ENCODE peak calls at places on chromosomes 3 and 15, in four cellular contexts. K is A549, C is IMR-90, L is HepG2. G is an unnamed sample.

GRCh38 chr15:75542386-75542797 is 36.7 kb downstream of the PTPN9 start:
- DNase-seq in K (no peak), L (no peak), C (no peak), G (peak)

GRCh38 chr3:181711325-181712135 is at the start of gene SOX2:
- DNase-seq in L (peak), C (peak), K (peak), G (peak)

GRCh38 chr3:177860236-177860635 is 663.0 kb upstream of the TBL1XR1 start:
- DNase-seq in C (no peak), L (no peak), K (no peak), G (no peak)

GRCh38 chr3:61974662-61975061 is 398.7 kb downstream of the FEZF2 start:
- DNase-seq in C (no peak), L (no peak), K (no peak), G (no peak)

GRCh38 chr3:45333549-45333948 is 54.8 kb upstream of the LARS2 start:
- DNase-seq in C (peak), L (no peak), K (no peak), G (no peak)

GRCh38 chr3:27960133-27960532 is 238.0 kb upstream of the EOMES start:
- DNase-seq in K (no peak), C (peak), L (no peak), G (no peak)

GRCh38 chr15:34986326-34987181 is 1.5 kb downstream of the ZNF770 start:
- DNase-seq in C (no peak), K (no peak), L (no peak), G (peak)

GRCh38 chr3:114518409-114518808 is 224.6 kb downstream of the TIGIT start:
- DNase-seq in C (no peak), L (no peak), K (no peak), G (no peak)

GRCh38 chr3:35651888-35652287 is 12.6 kb downstream of the ARPP21 start:
- DNase-seq in L (no peak), C (peak), K (peak), G (no peak)

GRCh38 chr15:33344111-33344510 is 33.3 kb downstream of the RYR3 start:
- DNase-seq in L (no peak), K (no peak), C (no peak), G (no peak)

GRCh38 chr15:52171807-52172206 is 19.4 kb downstream of the GNB5 start:
- DNase-seq in K (no peak), L (no peak), C (no peak), G (no peak)

GRCh38 chr3:63991666-63992065 is 31.6 kb downstream of the PSMD6 start:
- DNase-seq in C (no peak), K (no peak), L (no peak), G (no peak)

GRCh38 chr3:36656873-36657272 is 107.5 kb downstream of the DCLK3 start:
- DNase-seq in L (no peak), K (no peak), C (no peak), G (no peak)

GRCh38 chr15:68550498-68551295 is 28.1 kb upstream of the CORO2B start:
- DNase-seq in C (peak), K (peak), L (peak), G (peak)

GRCh38 chr3:57756528-57757401 is 656 bp downstream of the SLMAP start:
- DNase-seq in L (peak), C (peak), K (peak), G (peak)
- TF ChIP-seq SMC3 in L (no peak), C (no peak), K (peak), G (no peak)

DNA sequence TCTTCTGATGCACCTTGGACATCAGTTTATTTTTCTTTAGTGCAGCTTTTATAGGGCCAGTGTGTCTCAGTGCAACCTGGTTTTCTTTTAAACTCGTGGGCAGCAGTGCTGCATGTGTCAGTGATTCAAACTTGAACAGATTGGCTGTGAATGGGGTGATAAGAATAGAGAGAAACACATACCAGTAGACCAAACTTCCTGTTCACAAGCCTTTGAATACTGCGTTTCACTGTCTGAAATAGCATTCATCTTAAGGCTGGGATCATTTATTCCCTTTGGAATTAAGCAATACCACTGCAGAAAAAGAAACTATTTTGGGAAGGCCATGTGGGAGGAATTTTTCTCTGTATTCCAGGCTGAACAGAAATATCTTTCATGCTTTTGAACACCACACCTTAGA is 51.7 kb downstream of the PHLDB2 start:
- DNase-seq in L (no peak), C (peak), K (no peak), G (no peak)
- TF ChIP-seq SMC3 in L (no peak), C (no peak), K (no peak), G (no peak)

DNA sequence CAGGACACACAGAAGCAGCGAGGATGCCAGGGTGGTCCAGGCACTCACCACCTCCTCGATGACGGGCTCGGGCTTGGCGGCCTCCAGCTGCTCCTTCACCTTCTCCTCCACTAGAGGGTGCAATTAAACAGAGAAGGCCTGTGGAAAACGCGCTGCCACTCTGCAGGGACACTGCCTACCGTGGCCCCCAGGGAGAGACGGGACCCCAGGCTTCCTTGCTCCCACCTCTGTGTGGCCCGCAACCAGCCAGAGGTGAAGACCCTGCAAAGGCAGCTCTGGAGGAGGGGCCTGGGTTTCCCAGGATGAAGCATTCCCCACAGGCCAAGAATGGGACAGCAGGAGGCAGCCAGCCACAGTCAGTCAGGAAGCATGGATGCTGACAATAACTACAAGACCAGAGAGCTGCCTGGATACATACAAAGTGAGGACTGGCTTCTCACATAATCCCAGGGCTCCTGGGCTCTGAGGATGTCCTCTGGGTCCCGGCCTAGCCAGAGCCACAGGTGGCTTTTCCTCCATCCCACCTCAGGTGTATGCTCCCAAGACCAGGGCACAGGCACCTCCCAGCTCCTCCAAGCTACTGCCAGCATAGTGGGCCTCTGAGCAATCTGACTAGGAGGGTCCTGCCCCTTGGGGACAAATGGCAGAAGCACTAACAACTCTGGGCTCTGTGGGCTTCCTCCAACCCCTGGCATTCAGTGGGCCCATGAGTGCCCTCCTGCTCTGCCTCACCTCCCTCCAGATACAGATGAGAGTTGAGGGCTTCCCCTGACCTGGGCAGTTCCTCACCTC is 46.2 kb downstream of the PTH1R start:
- DNase-seq in K (peak), L (peak), C (peak), G (peak)
- TF ChIP-seq SMC3 in K (peak), L (peak), C (peak), G (peak)

GRCh38 chr15:99249270-99249817 is at the start of gene TTC23:
- DNase-seq in K (peak), L (peak), C (peak), G (no peak)
- TF ChIP-seq SMC3 in K (no peak), L (no peak), C (no peak), G (no peak)

G was measured in K562.